ENCODE peak calls at places on chromosome 11, in seven cellular contexts. F, T, A, M, L, C and U are unnamed samples.

GRCh38 chr11:94809251-94809650 is 41.1 kb downstream of the AMOTL1 start:
- DNase-seq in F (no peak), T (no peak), A (no peak), M (no peak), L (no peak), C (no peak), U (no peak)

GRCh38 chr11:84384637-84385227 is 1098.6 kb upstream of the CCDC90B start:
- DNase-seq in F (peak), T (peak), A (peak), M (peak), L (peak), C (no peak), U (peak)

GRCh38 chr11:82720267-82720666 is 13.4 kb downstream of the FAM181B start:
- DNase-seq in F (no peak), T (no peak), A (no peak), M (no peak), L (peak), C (no peak), U (no peak)

GRCh38 chr11:112085822-112086421 is 634 bp downstream of the TIMM8B start:
- DNase-seq in F (peak), T (no peak), A (peak), M (peak), L (peak), C (no peak), U (no peak)

GRCh38 chr11:43578346-43579170 is 102.0 kb upstream of the HSD17B12 start:
- DNase-seq in F (no peak), T (no peak), A (no peak), M (no peak), L (peak), C (no peak), U (no peak)

GRCh38 chr11:45662665-45663485 is 2.5 kb downstream of the CHST1 start:
- DNase-seq in F (no peak), T (peak), A (no peak), M (no peak), L (peak), C (no peak), U (peak)

GRCh38 chr11:112613051-112613972 is 347.9 kb upstream of the NCAM1 start:
- DNase-seq in F (no peak), T (no peak), A (no peak), M (no peak), L (peak), C (peak), U (peak)

GRCh38 chr11:30876656-30877371 is 290.7 kb upstream of the MPPED2 start:
- DNase-seq in F (no peak), T (no peak), A (no peak), M (no peak), L (peak), C (no peak), U (no peak)

GRCh38 chr11:1629326-1630185 is at the start of gene KRTAP5-5:
- DNase-seq in F (no peak), T (no peak), A (no peak), M (no peak), L (no peak), C (no peak), U (no peak)

GRCh38 chr11:63491614-63492372 is 826 bp upstream of the PLAAT5 start:
- DNase-seq in F (peak), T (no peak), A (no peak), M (no peak), L (no peak), C (no peak), U (no peak)

GRCh38 chr11:19239039-19239438 is 1.7 kb downstream of the E2F8 start:
- DNase-seq in F (peak), T (no peak), A (no peak), M (no peak), L (no peak), C (no peak), U (no peak)
- H3K4me3 ChIP-seq in F (peak), T (no peak), A (no peak), M (no peak), L (no peak), C (no peak), U (peak)

GRCh38 chr11:74693531-74693930 is 37.7 kb downstream of the CHRDL2 start:
- DNase-seq in F (no peak), T (no peak), A (no peak), M (no peak), L (no peak), C (no peak), U (no peak)

GRCh38 chr11:74695705-74696280 is 35.4 kb downstream of the CHRDL2 start:
- DNase-seq in F (no peak), T (no peak), A (no peak), M (no peak), L (no peak), C (no peak), U (no peak)

GRCh38 chr11:74694536-74694935 is 36.7 kb downstream of the CHRDL2 start:
- DNase-seq in F (no peak), T (no peak), A (no peak), M (no peak), L (peak), C (no peak), U (no peak)

GRCh38 chr11:74696488-74696887 is 34.7 kb downstream of the CHRDL2 start:
- DNase-seq in F (no peak), T (no peak), A (no peak), M (no peak), L (no peak), C (no peak), U (no peak)

DNA sequence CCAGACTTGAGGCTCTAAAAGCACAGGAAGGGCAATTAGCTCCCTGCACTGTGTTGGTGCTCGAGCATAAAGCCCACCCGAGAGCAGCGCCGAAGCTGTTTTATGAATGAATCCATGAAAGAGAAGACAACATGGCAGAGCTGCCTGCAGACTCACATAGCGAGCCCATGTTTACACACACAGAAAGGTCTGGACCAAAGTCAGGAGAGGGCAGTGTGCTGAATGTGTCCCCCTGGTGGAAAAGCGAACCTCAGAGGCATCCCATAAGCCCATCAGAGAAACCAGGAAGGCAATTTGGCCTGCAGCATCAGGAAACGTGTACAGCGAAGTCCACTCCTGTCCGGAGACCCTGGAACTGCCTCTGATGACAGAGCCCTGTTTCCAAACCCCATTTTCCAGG is 37.1 kb downstream of the CHRDL2 start:
- DNase-seq in F (no peak), T (no peak), A (no peak), M (no peak), L (no peak), C (no peak), U (no peak)
- TF ChIP-seq CTCF in F (no peak), T (no peak), A (no peak), M (no peak), L (no peak), C (peak), U (peak)

GRCh38 chr11:72641522-72641899 is 32.7 kb downstream of the PDE2A start:
- DNase-seq in F (no peak), T (no peak), A (no peak), M (no peak), L (no peak), C (no peak), U (no peak)

GRCh38 chr11:72646024-72646423 is 28.2 kb downstream of the PDE2A start:
- DNase-seq in F (no peak), T (no peak), A (no peak), M (no peak), L (no peak), C (no peak), U (no peak)

GRCh38 chr11:72642815-72643511 is 31.3 kb downstream of the PDE2A start:
- DNase-seq in F (peak), T (no peak), A (peak), M (no peak), L (peak), C (no peak), U (no peak)

GRCh38 chr11:72641900-72642814 is 32.1 kb downstream of the PDE2A start:
- DNase-seq in F (no peak), T (no peak), A (peak), M (no peak), L (no peak), C (no peak), U (no peak)

DNA sequence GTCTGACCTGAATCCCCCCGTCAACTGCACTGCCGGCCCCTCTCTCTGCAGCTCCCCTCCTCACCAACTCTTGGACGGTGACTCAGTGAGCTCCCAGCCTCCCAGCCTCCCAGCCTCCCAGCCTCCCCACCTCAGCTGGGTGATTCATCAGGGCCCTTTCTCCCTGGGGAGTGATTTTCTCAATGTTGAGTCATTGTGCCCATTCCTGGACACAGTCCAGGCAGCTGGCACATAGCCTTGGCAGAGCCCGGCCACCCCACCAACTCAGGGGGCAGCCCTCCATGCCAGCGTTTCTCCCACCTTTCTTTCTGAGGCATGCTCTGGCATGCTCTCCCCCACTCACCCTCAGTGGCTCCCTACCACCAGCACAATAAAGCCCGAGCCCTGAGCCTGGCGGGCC is 30.7 kb downstream of the PDE2A start:
- DNase-seq in F (no peak), T (no peak), A (no peak), M (no peak), L (peak), C (no peak), U (no peak)
- H3K4me3 ChIP-seq in F (no peak), T (no peak), A (no peak), M (peak), L (no peak), C (no peak), U (no peak)

GRCh38 chr11:13313005-13313819 is 35.6 kb downstream of the BMAL1 start:
- DNase-seq in F (no peak), T (no peak), A (no peak), M (no peak), L (peak), C (no peak), U (no peak)

GRCh38 chr11:13317293-13318080 is 39.9 kb downstream of the BMAL1 start:
- DNase-seq in F (no peak), T (no peak), A (no peak), M (no peak), L (no peak), C (no peak), U (peak)

GRCh38 chr11:13316528-13316961 is 39.0 kb downstream of the BMAL1 start:
- DNase-seq in F (peak), T (no peak), A (no peak), M (no peak), L (peak), C (peak), U (peak)

GRCh38 chr11:13314676-13315394 is 37.2 kb downstream of the BMAL1 start:
- DNase-seq in F (no peak), T (no peak), A (no peak), M (no peak), L (no peak), C (no peak), U (no peak)

DNA sequence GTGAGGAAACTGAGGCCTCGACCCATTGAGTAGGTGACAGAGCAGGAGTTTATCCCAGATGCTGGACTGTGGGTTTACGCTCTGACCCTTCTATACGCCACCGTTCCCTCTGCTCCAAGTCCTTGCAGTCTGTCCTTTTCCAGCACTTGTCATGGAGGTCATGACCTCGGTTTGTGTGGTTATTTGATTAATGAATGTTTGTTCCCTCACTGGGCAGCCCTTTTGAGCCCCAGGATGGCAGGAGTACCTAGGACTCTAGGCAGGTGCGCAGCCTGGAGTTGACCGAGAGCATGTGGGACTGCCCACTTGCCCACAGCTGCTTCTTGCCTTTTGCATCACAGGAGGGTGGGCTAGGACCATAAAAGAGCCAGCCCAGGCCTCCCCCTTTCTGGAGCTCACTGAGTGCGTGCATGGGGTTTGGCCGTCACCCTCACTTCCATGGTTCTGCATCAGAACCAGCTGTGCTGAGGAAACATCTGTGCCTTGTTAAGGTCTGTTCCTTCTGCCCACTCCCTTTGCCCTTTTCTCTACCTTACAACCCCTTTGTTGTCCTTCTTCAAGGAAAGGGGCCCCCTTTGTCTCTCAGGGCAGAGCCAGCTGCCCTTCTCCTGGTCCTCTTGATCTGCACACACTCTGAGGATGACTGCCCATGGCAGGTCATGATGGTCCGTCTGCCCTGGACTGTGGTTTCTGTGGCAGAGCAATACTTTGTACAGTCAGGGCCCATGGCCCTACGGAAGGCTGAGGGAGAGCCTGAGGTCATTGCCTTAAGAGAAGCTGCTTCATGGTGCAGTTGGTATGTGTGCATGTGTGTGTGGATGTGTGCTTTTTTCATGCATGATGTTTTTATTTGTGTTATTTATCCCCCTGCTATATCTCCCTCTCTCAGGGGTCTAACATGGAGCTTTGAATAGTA is 38.2 kb downstream of the BMAL1 start:
- DNase-seq in F (peak), T (no peak), A (no peak), M (no peak), L (no peak), C (no peak), U (no peak)
- TF ChIP-seq CTCF in F (no peak), T (no peak), A (no peak), M (no peak), L (no peak), C (no peak), U (no peak)

GRCh38 chr11:96015911-96016565 is 92.1 kb upstream of the MTMR2 start:
- DNase-seq in F (no peak), T (no peak), A (no peak), M (no peak), L (no peak), C (no peak), U (no peak)

GRCh38 chr11:96013459-96014213 is 89.7 kb upstream of the MTMR2 start:
- DNase-seq in F (no peak), T (no peak), A (peak), M (no peak), L (no peak), C (no peak), U (no peak)

GRCh38 chr11:96014234-96014633 is 90.3 kb upstream of the MTMR2 start:
- DNase-seq in F (peak), T (no peak), A (no peak), M (no peak), L (peak), C (no peak), U (no peak)

GRCh38 chr11:96010683-96011082 is 86.8 kb upstream of the MTMR2 start:
- DNase-seq in F (no peak), T (no peak), A (no peak), M (no peak), L (no peak), C (no peak), U (no peak)

DNA sequence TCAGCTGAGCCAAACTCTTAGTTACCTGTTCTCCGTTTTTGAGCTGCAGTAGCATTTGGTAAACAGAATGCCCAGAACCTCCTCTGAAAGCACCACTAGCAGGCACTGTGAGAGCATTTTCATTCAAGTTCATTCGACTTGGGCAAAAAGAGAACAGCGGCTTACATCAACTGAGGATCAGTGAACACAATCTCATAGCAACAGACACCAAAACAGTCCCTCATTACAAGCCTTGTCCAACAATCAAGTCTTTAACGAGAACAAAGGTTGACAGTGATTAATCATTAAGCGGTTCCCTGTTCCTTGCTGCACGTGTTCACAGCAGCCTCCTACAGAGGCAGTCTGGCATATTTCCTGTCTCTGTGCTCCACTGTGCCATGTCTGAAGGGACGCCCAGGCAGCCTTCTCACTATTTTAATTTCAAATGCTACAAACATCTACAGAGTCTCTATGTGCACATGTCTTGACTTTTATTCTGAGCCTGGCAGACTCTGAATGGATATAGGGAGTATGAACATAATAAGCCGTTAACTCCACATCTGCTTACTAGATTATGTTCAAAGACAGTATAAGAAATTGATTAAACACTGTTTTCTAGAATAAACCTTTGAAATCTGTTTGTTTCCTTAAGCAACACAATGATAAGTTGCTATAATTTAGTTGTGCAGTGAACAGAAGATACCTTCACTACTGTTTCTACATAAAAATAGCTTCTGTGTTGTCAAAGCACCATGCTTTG is 88.3 kb upstream of the MTMR2 start:
- DNase-seq in F (peak), T (peak), A (peak), M (no peak), L (peak), C (no peak), U (peak)
- H3K4me3 ChIP-seq in F (no peak), T (no peak), A (peak), M (no peak), L (no peak), C (no peak), U (no peak)

DNA sequence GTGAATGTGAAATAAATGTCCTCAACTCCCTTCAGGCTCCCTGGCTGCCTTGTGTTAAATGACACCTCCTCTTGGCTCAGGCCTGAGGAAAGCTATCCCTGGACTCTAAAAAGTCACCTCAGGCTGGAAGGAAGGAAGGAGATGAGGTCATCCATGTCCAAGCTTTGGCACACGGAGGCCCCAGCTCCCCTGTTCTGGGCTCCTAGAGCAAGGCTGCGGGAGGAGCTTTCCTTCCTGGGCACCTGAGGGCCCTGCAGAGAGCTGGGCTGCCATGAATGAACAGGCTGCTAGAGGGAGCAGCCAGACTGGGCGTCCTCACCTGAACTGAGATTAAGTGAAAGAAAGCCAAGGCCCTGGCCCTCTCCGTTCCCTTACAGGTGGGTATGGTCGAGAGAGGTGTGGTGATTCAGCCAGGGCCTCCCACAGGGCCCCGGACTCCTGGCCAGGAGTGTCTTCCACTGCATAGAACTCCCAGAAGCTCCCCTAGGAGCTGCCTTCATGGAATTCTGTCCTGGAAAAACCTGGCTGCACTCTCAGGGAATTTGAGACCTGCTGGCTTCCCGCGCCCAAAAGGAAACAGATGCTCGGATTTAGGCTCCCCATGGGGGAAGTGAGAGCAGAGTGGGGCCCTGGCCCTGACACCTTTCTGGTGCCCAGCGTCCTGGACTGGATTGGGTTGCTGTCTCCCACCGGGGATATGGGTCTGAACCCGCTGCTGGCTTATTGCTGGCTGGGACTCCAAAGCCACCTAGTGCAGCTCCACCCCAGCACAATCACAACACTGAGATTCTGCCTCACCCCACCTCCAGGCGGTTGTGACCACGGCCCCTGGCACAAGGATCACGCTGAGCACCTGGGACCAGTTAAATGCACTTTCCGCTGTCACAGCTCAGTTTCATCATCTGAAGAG is 22.2 kb downstream of the MYBPC3 start:
- DNase-seq in F (no peak), T (no peak), A (peak), M (peak), L (peak), C (peak), U (no peak)
- TF ChIP-seq CTCF in F (no peak), T (no peak), A (no peak), M (peak), L (no peak), C (no peak), U (no peak)

GRCh38 chr11:5274340-5274739 is 4.6 kb upstream of the HBE1 start:
- DNase-seq in F (no peak), T (no peak), A (no peak), M (no peak), L (no peak), C (no peak), U (no peak)

GRCh38 chr11:5279678-5280077 is 9.9 kb upstream of the HBE1 start:
- DNase-seq in F (no peak), T (no peak), A (no peak), M (no peak), L (no peak), C (no peak), U (no peak)

GRCh38 chr11:5272395-5273017 is 2.8 kb upstream of the HBE1 start:
- DNase-seq in F (no peak), T (no peak), A (no peak), M (no peak), L (no peak), C (no peak), U (no peak)

GRCh38 chr11:5277807-5278206 is 8.1 kb upstream of the HBE1 start:
- DNase-seq in F (peak), T (no peak), A (no peak), M (no peak), L (no peak), C (no peak), U (no peak)

GRCh38 chr11:5275369-5276110 is 5.8 kb upstream of the HBE1 start:
- DNase-seq in F (no peak), T (no peak), A (no peak), M (no peak), L (no peak), C (no peak), U (no peak)
- H3K4me3 ChIP-seq in F (no peak), T (no peak), A (no peak), M (no peak), L (no peak), C (no peak), U (no peak)